ENCODE peak calls at places on chromosomes 16 and 17, in four cellular contexts. Z is left ventricle myocardium inferior, K is T1000, P is spleen. W is an unnamed sample.

GRCh38 chr17:65558683-65559311 is 2.7 kb downstream of the AXIN2 start:
- DNase-seq in K (no peak), Z (no peak), P (no peak), W (no peak)

GRCh38 chr16:85563515-85564276 is 49.4 kb upstream of the GSE1 start:
- DNase-seq in Z (peak), P (peak), K (no peak), W (no peak)

GRCh38 chr16:26111900-26112299 is 420.1 kb downstream of the HS3ST4 start:
- DNase-seq in P (no peak), K (no peak), Z (no peak), W (no peak)

GRCh38 chr17:66819466-66819865 is 15.5 kb upstream of the CACNG5 start:
- DNase-seq in Z (no peak), P (no peak), K (no peak), W (no peak)

GRCh38 chr17:10499950-10500349 is 18.4 kb downstream of the MYH1 start:
- DNase-seq in Z (no peak), K (no peak), P (no peak), W (no peak)

GRCh38 chr16:16067127-16067526 is 117.7 kb downstream of the ABCC1 start:
- DNase-seq in Z (no peak), P (no peak), K (no peak), W (peak)

GRCh38 chr17:36942631-36943125 is 5.4 kb downstream of the LHX1 start:
- DNase-seq in K (no peak), Z (no peak), P (no peak), W (no peak)

GRCh38 chr16:47043200-47043599 is 69.7 kb upstream of the DNAJA2 start:
- DNase-seq in K (no peak), P (no peak), Z (no peak), W (no peak)

GRCh38 chr17:61063528-61063927 is 336.1 kb upstream of the TBX2 start:
- DNase-seq in P (no peak), K (no peak), Z (no peak), W (no peak)

GRCh38 chr16:769201-769769 is 8.8 kb downstream of the MSLN start:
- DNase-seq in K (no peak), P (no peak), Z (no peak), W (no peak)

GRCh38 chr17:47265983-47266541 is 12.4 kb downstream of the ITGB3 start:
- DNase-seq in K (peak), Z (no peak), P (no peak), W (no peak)

GRCh38 chr17:48174833-48175232 is 67.3 kb downstream of the SNX11 start:
- DNase-seq in P (no peak), Z (no peak), K (no peak), W (no peak)

GRCh38 chr17:77828749-77829539 is 129.6 kb upstream of the TNRC6C start:
- DNase-seq in K (no peak), Z (no peak), P (peak), W (no peak)

GRCh38 chr16:19817122-19817521 is 67.5 kb downstream of the GPRC5B start:
- DNase-seq in Z (no peak), P (no peak), K (no peak), W (no peak)

GRCh38 chr16:30755955-30756780 is 5.7 kb downstream of the CFAP119 start:
- DNase-seq in P (no peak), K (no peak), Z (no peak), W (no peak)

GRCh38 chr17:62869885-62870580 is 61.9 kb upstream of the MARCHF10 start:
- DNase-seq in K (no peak), Z (no peak), P (no peak), W (peak)

GRCh38 chr16:85320677-85321385 is 208.6 kb upstream of the CIBAR2 start:
- DNase-seq in P (no peak), K (no peak), Z (no peak), W (no peak)

GRCh38 chr16:1175566-1176279 is 22.8 kb downstream of the CACNA1H start:
- DNase-seq in Z (no peak), P (no peak), K (no peak), W (no peak)

GRCh38 chr16:474420-475122 is 49.1 kb downstream of the RAB11FIP3 start:
- DNase-seq in P (no peak), K (no peak), Z (no peak), W (no peak)

GRCh38 chr16:290681-291405 is 7.9 kb downstream of the PDIA2 start:
- DNase-seq in P (no peak), Z (no peak), K (no peak), W (no peak)

GRCh38 chr16:85418978-85419491 is 194.1 kb upstream of the GSE1 start:
- DNase-seq in Z (peak), K (no peak), P (peak), W (peak)

GRCh38 chr16:75062135-75062943 is 54.2 kb downstream of the LDHD start:
- DNase-seq in P (no peak), Z (peak), K (no peak), W (no peak)